ENCODE peak calls at places on chromosomes 5 and 9, in four cellular contexts. One of them, this sample, is unnamed.
A peak's percentile ranks its signal among the peaks of the same experiment; 100 is the strongest.

GRCh38 chr5:16807475-16807874 is 128.6 kb downstream of the MYO10 start:
- DNase-seq in hippocampal formation: no peak
- DNase-seq in A549: no peak
- DNase-seq in right lobe of liver: no peak
- DNase-seq in this sample: no peak

GRCh38 chr9:22455181-22455580 is 8.6 kb downstream of the DMRTA1 start:
- DNase-seq in A549: no peak
- DNase-seq in right lobe of liver: no peak
- DNase-seq in hippocampal formation: no peak
- DNase-seq in this sample: no peak

GRCh38 chr5:55231476-55232193 is 1.8 kb downstream of the CCNO start:
- DNase-seq in A549: no peak
- DNase-seq in right lobe of liver: no peak
- DNase-seq in hippocampal formation: no peak
- DNase-seq in this sample: no peak

GRCh38 chr9:30198463-30199309 is 2185.8 kb upstream of the ACO1 start:
- DNase-seq in hippocampal formation: no peak
- DNase-seq in A549: no peak
- DNase-seq in right lobe of liver: no peak
- DNase-seq in this sample: no peak

GRCh38 chr9:70355801-70356200 is 58.7 kb downstream of the KLF9 start:
- DNase-seq in A549: no peak
- DNase-seq in right lobe of liver: no peak
- DNase-seq in hippocampal formation: no peak
- DNase-seq in this sample: no peak

GRCh38 chr5:151082274-151082902 is 1.6 kb upstream of the TNIP1 start:
- DNase-seq in A549: peak; percentile 65
- DNase-seq in right lobe of liver: no peak
- DNase-seq in hippocampal formation: no peak
- DNase-seq in this sample: peak; percentile 67

GRCh38 chr5:172659909-172660628 is 19.0 kb downstream of the NEURL1B start:
- DNase-seq in hippocampal formation: peak; percentile 83
- DNase-seq in A549: peak; percentile 45
- DNase-seq in right lobe of liver: peak; percentile 94
- DNase-seq in this sample: no peak

GRCh38 chr9:75983320-75983719 is 92.8 kb downstream of the PCSK5 start:
- DNase-seq in hippocampal formation: no peak
- DNase-seq in right lobe of liver: no peak
- DNase-seq in A549: no peak
- DNase-seq in this sample: no peak

GRCh38 chr9:18385676-18386075 is 88.3 kb upstream of the ADAMTSL1 start:
- DNase-seq in hippocampal formation: peak; percentile 16
- DNase-seq in A549: no peak
- DNase-seq in right lobe of liver: no peak
- DNase-seq in this sample: no peak

GRCh38 chr9:114174876-114175771 is 19.8 kb downstream of the COL27A1 start:
- DNase-seq in right lobe of liver: peak; percentile 56
- DNase-seq in hippocampal formation: no peak
- DNase-seq in A549: no peak
- DNase-seq in this sample: peak; percentile 2

GRCh38 chr5:158320178-158320674 is 461.3 kb upstream of the CLINT1 start:
- DNase-seq in A549: no peak
- DNase-seq in hippocampal formation: no peak
- DNase-seq in right lobe of liver: no peak
- DNase-seq in this sample: no peak

GRCh38 chr5:160938532-160938931 is 86.5 kb upstream of the ATP10B start:
- DNase-seq in right lobe of liver: no peak
- DNase-seq in A549: peak; percentile 19
- DNase-seq in hippocampal formation: no peak
- DNase-seq in this sample: no peak

GRCh38 chr5:124746252-124746915 is at the start of gene ZNF608:
- DNase-seq in right lobe of liver: no peak
- DNase-seq in hippocampal formation: peak; percentile 59
- DNase-seq in A549: peak; percentile 35
- DNase-seq in this sample: no peak

GRCh38 chr9:26234865-26235264 is 556.6 kb upstream of the TUSC1 start:
- DNase-seq in hippocampal formation: no peak
- DNase-seq in A549: no peak
- DNase-seq in right lobe of liver: no peak
- DNase-seq in this sample: no peak

GRCh38 chr9:136059321-136059791 is 35.7 kb downstream of the NACC2 start:
- DNase-seq in hippocampal formation: no peak
- DNase-seq in A549: no peak
- DNase-seq in right lobe of liver: no peak
- DNase-seq in this sample: no peak

GRCh38 chr9:23567756-23568155 is 258.3 kb downstream of the ELAVL2 start:
- DNase-seq in right lobe of liver: no peak
- DNase-seq in A549: no peak
- DNase-seq in hippocampal formation: no peak
- DNase-seq in this sample: no peak

GRCh38 chr9:124781967-124782660 is 5.2 kb downstream of the OLFML2A start:
- DNase-seq in right lobe of liver: no peak
- DNase-seq in A549: no peak
- DNase-seq in hippocampal formation: no peak
- DNase-seq in this sample: no peak

GRCh38 chr9:70868661-70869652 is 252.5 kb downstream of the TRPM3 start:
- DNase-seq in hippocampal formation: peak; percentile 9
- DNase-seq in right lobe of liver: no peak
- DNase-seq in A549: no peak
- DNase-seq in this sample: no peak

GRCh38 chr9:130117816-130118632 is 54.2 kb upstream of the NCS1 start:
- DNase-seq in hippocampal formation: no peak
- DNase-seq in A549: no peak
- DNase-seq in right lobe of liver: no peak
- DNase-seq in this sample: peak; percentile 11

GRCh38 chr9:6356441-6356840 is 28.3 kb downstream of the TPD52L3 start:
- DNase-seq in right lobe of liver: no peak
- DNase-seq in A549: no peak
- DNase-seq in hippocampal formation: no peak
- DNase-seq in this sample: no peak

GRCh38 chr5:144418719-144419118 is 248.0 kb downstream of the KCTD16 start:
- DNase-seq in right lobe of liver: no peak
- DNase-seq in A549: no peak
- DNase-seq in hippocampal formation: no peak
- DNase-seq in this sample: no peak

GRCh38 chr9:1208185-1208584 is 158.0 kb downstream of the DMRT2 start:
- DNase-seq in right lobe of liver: no peak
- DNase-seq in hippocampal formation: no peak
- DNase-seq in A549: no peak
- DNase-seq in this sample: no peak

GRCh38 chr9:3751125-3751758 is 225.4 kb upstream of the RFX3 start:
- DNase-seq in right lobe of liver: no peak
- DNase-seq in A549: peak; percentile 47
- DNase-seq in hippocampal formation: peak; percentile 11
- DNase-seq in this sample: peak; percentile 46

GRCh38 chr5:112642885-112643284 is 94.8 kb upstream of the APC start:
- DNase-seq in hippocampal formation: no peak
- DNase-seq in right lobe of liver: no peak
- DNase-seq in A549: no peak
- DNase-seq in this sample: no peak

GRCh38 chr9:132507670-132508469 is 74.5 kb upstream of the BARHL1 start:
- DNase-seq in right lobe of liver: no peak
- DNase-seq in hippocampal formation: peak; percentile 32
- DNase-seq in A549: peak; percentile 69
- DNase-seq in this sample: peak; percentile 57

GRCh38 chr9:121484659-121485446 is 14.8 kb downstream of the GGTA1 start:
- DNase-seq in right lobe of liver: no peak
- DNase-seq in hippocampal formation: peak; percentile 51
- DNase-seq in A549: no peak
- DNase-seq in this sample: no peak

GRCh38 chr5:142426129-142426641 is 101.4 kb upstream of the SPRY4 start:
- DNase-seq in A549: no peak
- DNase-seq in hippocampal formation: no peak
- DNase-seq in right lobe of liver: no peak
- DNase-seq in this sample: no peak

GRCh38 chr5:169197343-169197742 is 103.6 kb downstream of the SLIT3 start:
- DNase-seq in hippocampal formation: no peak
- DNase-seq in A549: peak; percentile 41
- DNase-seq in right lobe of liver: no peak
- DNase-seq in this sample: no peak

GRCh38 chr5:142324871-142325676 is at the start of gene SPRY4:
- DNase-seq in hippocampal formation: peak; percentile 86
- DNase-seq in A549: peak; percentile 97
- DNase-seq in right lobe of liver: peak; percentile 95
- DNase-seq in this sample: peak; percentile 100

GRCh38 chr9:127723450-127723849 is 7.6 kb downstream of the TTC16 start:
- DNase-seq in A549: no peak
- DNase-seq in right lobe of liver: no peak
- DNase-seq in hippocampal formation: no peak
- DNase-seq in this sample: no peak

GRCh38 chr9:124468061-124468740 is 17.9 kb downstream of the ADGRD2 start:
- DNase-seq in A549: no peak
- DNase-seq in right lobe of liver: peak; percentile 40
- DNase-seq in hippocampal formation: no peak
- DNase-seq in this sample: no peak

GRCh38 chr5:124230456-124230855 is 516.0 kb downstream of the ZNF608 start:
- DNase-seq in A549: no peak
- DNase-seq in hippocampal formation: no peak
- DNase-seq in right lobe of liver: no peak
- DNase-seq in this sample: no peak

GRCh38 chr5:94692610-94693009 is 74.1 kb downstream of the SLF1 start:
- DNase-seq in A549: no peak
- DNase-seq in hippocampal formation: no peak
- DNase-seq in right lobe of liver: no peak
- DNase-seq in this sample: no peak

GRCh38 chr9:111161015-111161415 is 122.7 kb upstream of the LPAR1 start:
- DNase-seq in A549: no peak
- DNase-seq in hippocampal formation: no peak
- DNase-seq in right lobe of liver: no peak
- DNase-seq in this sample: no peak

GRCh38 chr9:121736964-121737462 is 85.6 kb downstream of the DAB2IP start:
- DNase-seq in A549: peak; percentile 30
- DNase-seq in hippocampal formation: no peak
- DNase-seq in right lobe of liver: no peak
- DNase-seq in this sample: peak; percentile 75

GRCh38 chr5:78300464-78301045 is 6.1 kb upstream of the AP3B1 start:
- DNase-seq in right lobe of liver: no peak
- DNase-seq in hippocampal formation: no peak
- DNase-seq in A549: peak; percentile 17
- DNase-seq in this sample: peak; percentile 21